ENCODE peak calls at places on chromosomes 5 and 9, in six cellular contexts. R is bronchial epithelial cell; V is HL-60; Z is A549; K is fibroblast of the aortic adventitia; O is CD8-positive, alpha-beta T cell. C is an unnamed sample.

GRCh38 chr9:106818034-106818433 is 44.9 kb upstream of the ZNF462 start:
- DNase-seq in R (no peak), V (no peak), Z (no peak), K (no peak), O (no peak), C (no peak)

GRCh38 chr9:137027369-137028012 is 546 bp downstream of the ABCA2 start:
- DNase-seq in R (no peak), V (no peak), Z (no peak), K (no peak), O (no peak), C (no peak)

GRCh38 chr5:20601678-20602100 is 613.7 kb upstream of the CDH18 start:
- DNase-seq in R (peak; percentile 8), V (peak; percentile 5), Z (peak; percentile 48), K (peak; percentile 66), O (no peak), C (peak; percentile 32)

GRCh38 chr9:3875371-3876132 is 349.8 kb upstream of the RFX3 start:
- DNase-seq in R (peak; percentile 98), V (no peak), Z (peak; percentile 87), K (peak; percentile 93), O (no peak), C (peak; percentile 96)

GRCh38 chr9:4592886-4593285 is 69.2 kb upstream of the PLPP6 start:
- DNase-seq in R (no peak), V (no peak), Z (no peak), K (no peak), O (no peak), C (no peak)

GRCh38 chr5:133273661-133274596 is 222.1 kb downstream of the HSPA4 start:
- DNase-seq in R (peak; percentile 38), V (no peak), Z (no peak), K (peak; percentile 58), O (no peak), C (peak; percentile 59)

GRCh38 chr5:34490501-34491250 is 165.5 kb upstream of the RAI14 start:
- DNase-seq in R (no peak), V (no peak), Z (no peak), K (no peak), O (no peak), C (no peak)

GRCh38 chr9:27202056-27202455 is 93.0 kb downstream of the TEK start:
- DNase-seq in R (no peak), V (no peak), Z (no peak), K (no peak), O (no peak), C (no peak)

GRCh38 chr9:18142964-18143363 is 331.0 kb upstream of the ADAMTSL1 start:
- DNase-seq in R (peak; percentile 6), V (no peak), Z (no peak), K (peak; percentile 5), O (no peak), C (no peak)

GRCh38 chr9:32968101-32969011 is 33.1 kb downstream of the APTX start:
- DNase-seq in R (peak; percentile 40), V (peak; percentile 39), Z (peak; percentile 33), K (peak; percentile 71), O (peak; percentile 8), C (peak; percentile 59)

GRCh38 chr9:127761491-127761904 is 17.0 kb downstream of the SH2D3C start:
- DNase-seq in R (no peak), V (no peak), Z (no peak), K (no peak), O (no peak), C (no peak)

GRCh38 chr5:72517961-72518690 is 10.9 kb upstream of the ZNF366 start:
- DNase-seq in R (no peak), V (peak; percentile 63), Z (no peak), K (peak; percentile 58), O (no peak), C (peak; percentile 80)

GRCh38 chr9:112072721-112073553 is 102.2 kb downstream of the SUSD1 start:
- DNase-seq in R (no peak), V (no peak), Z (peak; percentile 51), K (peak; percentile 99), O (no peak), C (peak; percentile 86)

GRCh38 chr5:34603378-34603777 is 52.8 kb upstream of the RAI14 start:
- DNase-seq in R (no peak), V (no peak), Z (no peak), K (no peak), O (no peak), C (no peak)

GRCh38 chr9:129879103-129879699 is 43.9 kb downstream of the USP20 start:
- DNase-seq in R (no peak), V (no peak), Z (no peak), K (no peak), O (no peak), C (no peak)

DNA sequence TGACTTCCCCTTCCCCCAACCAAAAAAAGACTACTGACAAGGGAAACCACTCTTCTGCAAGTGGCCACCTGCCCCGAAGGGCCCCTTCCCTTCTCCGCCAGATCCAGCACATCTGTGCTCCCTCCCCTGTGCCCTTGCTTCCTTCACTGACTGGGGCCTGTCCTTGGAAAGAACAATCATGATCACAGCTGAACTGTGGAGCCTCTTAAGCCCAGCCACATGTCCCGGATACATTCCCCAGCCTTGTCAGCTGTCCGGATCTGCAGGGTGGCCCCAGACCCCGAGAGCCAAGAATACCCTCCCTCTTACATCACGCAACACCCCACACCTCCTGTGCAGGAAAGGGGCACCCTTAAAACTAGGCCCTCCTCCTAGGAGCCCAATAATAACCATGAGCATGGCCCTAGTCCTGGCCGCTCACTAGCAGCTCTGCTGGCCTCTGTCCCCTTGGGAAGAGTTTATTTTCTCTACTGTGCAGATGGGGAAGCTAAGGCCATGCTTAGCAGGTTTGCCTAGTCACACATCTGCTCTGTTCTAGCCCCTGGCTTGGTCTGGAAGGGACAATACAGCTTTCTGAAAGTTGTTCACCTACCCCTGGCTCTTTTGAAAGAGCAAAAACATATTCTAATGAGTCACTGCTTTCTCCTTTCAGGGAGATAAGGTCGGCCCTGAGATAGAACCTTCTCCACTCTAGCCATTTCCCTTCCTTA is 3.8 kb downstream of the SPRY4 start:
- DNase-seq in R (no peak), V (peak; percentile 60), Z (no peak), K (peak; percentile 51), O (no peak), C (peak; percentile 30)
- H3K4me3 ChIP-seq in R (no peak overlapping the region), V (no peak overlapping the region), Z (no peak overlapping the region), K (peak overlapping the region; percentile 26), O (no peak overlapping the region), C (peak overlapping the region; percentile 87)

GRCh38 chr5:81980598-81981260 is 8.9 kb downstream of the ATG10 start:
- DNase-seq in R (no peak), V (no peak), Z (no peak), K (no peak), O (no peak), C (no peak)
- TF ChIP-seq CTCF in R (no peak), V (no peak), Z (no peak), K (no peak), O (no peak), C (no peak)

DNA sequence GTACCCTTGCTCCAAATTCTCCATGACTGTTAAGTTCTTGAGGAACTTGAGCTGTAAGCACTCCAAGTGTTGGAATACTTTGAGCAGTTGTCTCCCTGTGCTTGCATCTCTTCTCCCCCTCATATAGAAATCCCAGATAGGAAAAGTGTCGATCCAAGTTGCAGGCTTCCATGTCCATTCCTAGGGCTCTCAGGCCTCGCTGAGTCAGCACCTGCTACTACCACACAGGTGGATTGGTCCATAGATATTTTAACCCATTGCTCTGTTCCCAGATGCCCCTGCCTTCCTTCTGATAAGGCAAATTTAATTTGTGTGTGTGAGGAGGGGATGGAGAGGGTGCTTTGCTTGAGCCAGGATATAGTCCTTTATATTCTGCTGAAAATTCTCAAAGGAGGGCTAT is 95.8 kb downstream of the PIP5K1B start:
- DNase-seq in R (no peak), V (no peak), Z (no peak), K (no peak), O (no peak), C (no peak)
- H3K4me3 ChIP-seq in R (no peak overlapping the region), V (no peak overlapping the region), Z (no peak overlapping the region), K (no peak overlapping the region), O (no peak overlapping the region), C (no peak overlapping the region)

GRCh38 chr5:141196363-141196762 is 3.1 kb upstream of the PCDHB11 start:
- DNase-seq in R (no peak), V (no peak), Z (no peak), K (no peak), O (no peak), C (no peak)

DNA sequence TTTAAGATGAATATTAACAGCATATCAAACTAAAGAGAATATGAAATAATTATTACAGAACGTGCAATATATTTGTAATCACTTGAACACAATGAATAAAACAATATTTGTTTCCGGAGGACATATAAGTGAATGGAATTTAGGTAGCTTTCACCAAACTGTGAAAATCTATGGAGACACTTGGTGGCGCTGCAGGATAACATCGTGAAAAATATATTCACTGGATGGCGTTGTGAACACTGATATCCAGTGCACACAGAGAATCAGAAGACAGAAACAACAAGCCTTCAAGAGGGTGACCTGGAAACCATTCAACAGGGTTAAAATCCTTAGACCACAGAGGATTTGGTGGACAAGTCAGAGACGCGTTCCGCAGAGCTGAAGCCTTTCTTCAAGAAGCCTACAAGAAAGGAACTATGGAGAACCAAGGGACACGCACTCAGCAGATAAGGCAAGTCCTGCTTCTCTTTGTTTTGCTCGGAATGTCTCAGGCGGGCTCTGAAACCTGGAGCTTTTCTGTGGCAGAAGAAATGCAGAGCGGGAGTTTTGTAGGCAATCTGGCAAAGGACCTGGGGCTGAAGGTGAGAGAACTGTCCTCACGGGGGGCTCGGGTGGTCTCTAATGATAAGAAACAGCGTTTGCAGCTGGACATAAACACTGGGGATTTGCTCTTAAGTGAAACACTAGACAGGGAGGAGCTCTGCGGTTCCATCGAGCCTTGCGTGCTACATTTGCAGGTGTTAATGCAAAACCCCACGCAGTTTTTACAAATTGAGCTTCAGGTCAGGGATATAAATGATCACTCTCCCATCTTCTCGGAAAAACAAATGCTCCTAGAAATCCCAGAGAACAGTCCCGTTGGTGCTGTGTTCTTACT is at the start of gene PCDHB11:
- DNase-seq in R (no peak), V (no peak), Z (peak; percentile 39), K (no peak), O (no peak), C (no peak)
- TF ChIP-seq CTCF in R (no peak), V (no peak), Z (peak; percentile 38), K (no peak), O (no peak), C (no peak)

DNA sequence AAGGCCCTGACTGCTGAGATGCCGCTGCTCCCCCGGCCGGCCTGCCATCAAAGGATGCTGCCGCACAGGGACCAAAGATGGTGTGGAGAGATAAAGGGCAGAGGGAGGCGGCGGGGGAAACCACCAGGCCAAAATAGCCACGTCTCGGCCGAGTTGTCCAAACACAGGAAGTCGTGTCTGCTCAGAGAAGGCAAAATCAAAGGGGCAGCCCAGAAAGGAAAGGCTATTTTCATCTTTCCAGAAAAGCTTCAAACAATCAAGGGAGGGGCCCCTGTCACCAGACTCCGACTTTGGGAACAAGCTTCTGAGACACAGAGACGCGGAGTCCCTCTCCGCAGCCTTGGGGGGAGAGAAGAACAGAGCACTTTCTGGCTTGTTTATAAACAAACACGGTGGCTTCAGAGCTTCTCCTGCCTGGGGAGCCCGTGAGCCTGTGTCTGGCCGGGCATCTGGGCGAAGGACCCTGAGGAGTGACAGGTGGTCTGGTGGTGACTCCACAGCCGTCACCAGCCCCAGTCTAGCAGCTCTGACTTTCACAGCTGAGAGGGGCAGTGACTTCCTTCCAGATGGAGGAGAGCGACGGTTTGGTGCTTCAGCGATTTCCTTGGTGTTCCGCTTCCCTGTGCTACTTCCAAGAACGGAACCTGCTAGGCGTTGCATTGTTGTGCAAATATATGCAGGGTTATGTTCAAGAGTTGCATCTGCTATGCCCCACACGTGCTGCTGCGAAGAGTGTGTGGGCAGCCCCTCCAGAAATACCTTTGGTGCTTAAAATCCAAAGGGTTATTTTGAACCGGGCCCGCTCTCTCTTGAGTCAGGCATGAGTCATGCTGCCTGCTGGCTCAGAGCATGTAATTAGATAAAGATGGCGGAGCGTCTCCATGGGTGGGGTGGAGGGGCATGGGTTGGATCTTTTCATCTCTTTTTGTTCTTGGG is 24.0 kb downstream of the ADAMTSL2 start:
- DNase-seq in R (peak; percentile 45), V (peak; percentile 33), Z (no peak), K (peak; percentile 77), O (no peak), C (peak; percentile 84)
- H3K4me3 ChIP-seq in R (no peak overlapping the region), V (no peak overlapping the region), Z (no peak overlapping the region), K (no peak overlapping the region), O (no peak overlapping the region), C (no peak overlapping the region)

GRCh38 chr9:121331992-121332685 is 37.9 kb downstream of the STOM start:
- DNase-seq in R (no peak), V (no peak), Z (peak; percentile 44), K (peak; percentile 84), O (no peak), C (no peak)
- TF ChIP-seq CTCF in R (peak; percentile 23), V (no peak), Z (peak; percentile 20), K (peak; percentile 76), O (no peak), C (peak; percentile 9)

C was measured in astrocyte of the spinal cord.